ENCODE peak calls at places on chromosome 22, in five cellular contexts. One of them, this sample, is unnamed.

GRCh38 chr22:31647066-31647465 is 14.9 kb downstream of the PISD start:
- DNase-seq in SW 1271: no peak
- DNase-seq in AG10803: no peak
- DNase-seq in colonic mucosa: no peak
- DNase-seq in T-helper 1 cell: no peak
- DNase-seq in this sample: no peak

GRCh38 chr22:19052941-19053551 is 69.2 kb downstream of the DGCR2 start:
- DNase-seq in SW 1271: no peak
- DNase-seq in AG10803: no peak
- DNase-seq in colonic mucosa: no peak
- DNase-seq in T-helper 1 cell: no peak
- DNase-seq in this sample: no peak

GRCh38 chr22:50150161-50151129 is 20.1 kb upstream of the PANX2 start:
- DNase-seq in SW 1271: no peak
- DNase-seq in AG10803: no peak
- DNase-seq in colonic mucosa: no peak
- DNase-seq in T-helper 1 cell: no peak
- DNase-seq in this sample: no peak

GRCh38 chr22:46295277-46295971 is 1.2 kb upstream of the GTSE1 start:
- DNase-seq in SW 1271: no peak
- DNase-seq in AG10803: no peak
- DNase-seq in colonic mucosa: no peak
- DNase-seq in T-helper 1 cell: no peak
- DNase-seq in this sample: no peak

GRCh38 chr22:43994006-43994405 is 30.1 kb upstream of the PARVB start:
- DNase-seq in SW 1271: no peak
- DNase-seq in AG10803: no peak
- DNase-seq in colonic mucosa: no peak
- DNase-seq in T-helper 1 cell: no peak
- DNase-seq in this sample: no peak

GRCh38 chr22:23751441-23751996 is 607 bp upstream of the ZNF70 start:
- DNase-seq in SW 1271: peak
- DNase-seq in AG10803: peak
- DNase-seq in colonic mucosa: peak
- DNase-seq in T-helper 1 cell: no peak
- DNase-seq in this sample: no peak

GRCh38 chr22:29300807-29301601 is 5.4 kb upstream of the GAS2L1 start:
- DNase-seq in SW 1271: no peak
- DNase-seq in AG10803: no peak
- DNase-seq in colonic mucosa: no peak
- DNase-seq in T-helper 1 cell: no peak
- DNase-seq in this sample: no peak

GRCh38 chr22:50226224-50227165 is 18.3 kb downstream of the TUBGCP6 start:
- DNase-seq in SW 1271: no peak
- DNase-seq in AG10803: no peak
- DNase-seq in colonic mucosa: no peak
- DNase-seq in T-helper 1 cell: no peak
- DNase-seq in this sample: no peak

GRCh38 chr22:36395922-36396321 is 8.2 kb upstream of the MYH9 start:
- DNase-seq in SW 1271: no peak
- DNase-seq in AG10803: peak
- DNase-seq in colonic mucosa: no peak
- DNase-seq in T-helper 1 cell: no peak
- DNase-seq in this sample: no peak

GRCh38 chr22:19525666-19526065 is 1.5 kb upstream of the CLDN5 start:
- DNase-seq in SW 1271: no peak
- DNase-seq in AG10803: no peak
- DNase-seq in colonic mucosa: no peak
- DNase-seq in T-helper 1 cell: no peak
- DNase-seq in this sample: no peak

GRCh38 chr22:46573781-46574437 is 36.5 kb upstream of the CELSR1 start:
- DNase-seq in SW 1271: no peak
- DNase-seq in AG10803: no peak
- DNase-seq in colonic mucosa: no peak
- DNase-seq in T-helper 1 cell: no peak
- DNase-seq in this sample: no peak

GRCh38 chr22:28892175-28892731 is 8.9 kb downstream of the ZNRF3 start:
- DNase-seq in SW 1271: no peak
- DNase-seq in AG10803: no peak
- DNase-seq in colonic mucosa: no peak
- DNase-seq in T-helper 1 cell: no peak
- DNase-seq in this sample: no peak

GRCh38 chr22:42884616-42885375 is 27.7 kb upstream of the ARFGAP3 start:
- DNase-seq in SW 1271: no peak
- DNase-seq in AG10803: no peak
- DNase-seq in colonic mucosa: no peak
- DNase-seq in T-helper 1 cell: no peak
- DNase-seq in this sample: no peak

GRCh38 chr22:49014227-49015201 is 813.2 kb downstream of the BRD1 start:
- DNase-seq in SW 1271: no peak
- DNase-seq in AG10803: no peak
- DNase-seq in colonic mucosa: peak
- DNase-seq in T-helper 1 cell: no peak
- DNase-seq in this sample: no peak

GRCh38 chr22:31474743-31475142 is 14.9 kb downstream of the EIF4ENIF1 start:
- DNase-seq in SW 1271: no peak
- DNase-seq in AG10803: peak
- DNase-seq in colonic mucosa: no peak
- DNase-seq in T-helper 1 cell: no peak
- DNase-seq in this sample: no peak

GRCh38 chr22:24693359-24693758 is 81.2 kb downstream of the PIWIL3 start:
- DNase-seq in SW 1271: no peak
- DNase-seq in AG10803: no peak
- DNase-seq in colonic mucosa: no peak
- DNase-seq in T-helper 1 cell: no peak
- DNase-seq in this sample: no peak

GRCh38 chr22:20940904-20941385 is 23.7 kb downstream of the CRKL start:
- DNase-seq in SW 1271: no peak
- DNase-seq in AG10803: no peak
- DNase-seq in colonic mucosa: no peak
- DNase-seq in T-helper 1 cell: no peak
- DNase-seq in this sample: no peak

GRCh38 chr22:43867839-43868652 is 5.7 kb upstream of the SULT4A1 start:
- DNase-seq in SW 1271: no peak
- DNase-seq in AG10803: peak
- DNase-seq in colonic mucosa: peak
- DNase-seq in T-helper 1 cell: no peak
- DNase-seq in this sample: no peak

GRCh38 chr22:23219787-23220484 is 39.6 kb downstream of the BCR start:
- DNase-seq in SW 1271: no peak
- DNase-seq in AG10803: peak
- DNase-seq in colonic mucosa: peak
- DNase-seq in T-helper 1 cell: peak
- DNase-seq in this sample: no peak

GRCh38 chr22:30245985-30246901 is at the start of gene LIF:
- DNase-seq in SW 1271: peak
- DNase-seq in AG10803: peak
- DNase-seq in colonic mucosa: peak
- DNase-seq in T-helper 1 cell: peak
- DNase-seq in this sample: peak

GRCh38 chr22:23107487-23108323 is 34.1 kb downstream of the RSPH14 start:
- DNase-seq in SW 1271: no peak
- DNase-seq in AG10803: no peak
- DNase-seq in colonic mucosa: peak
- DNase-seq in T-helper 1 cell: no peak
- DNase-seq in this sample: no peak